ENCODE peak calls at places on chromosomes 11 and 22, in ten cellular contexts. One of them, this sample, is unnamed.
A peak's percentile ranks its signal among the peaks of the same experiment; 100 is the strongest.

GRCh38 chr11:5004429-5005274 is 10.0 kb downstream of the OR51L1 start:
- DNase-seq in endothelial cell of umbilical vein: peak; percentile 55
- DNase-seq in fibroblast of lung: peak; percentile 41
- DNase-seq in body of pancreas: peak; percentile 73
- DNase-seq in PC-3: peak; percentile 65
- DNase-seq in H1: peak; percentile 70
- DNase-seq in CD8-positive, alpha-beta T cell: no peak
- DNase-seq in A673: peak; percentile 59
- DNase-seq in cardiac muscle cell: peak; percentile 77
- DNase-seq in upper lobe of right lung: no peak
- DNase-seq in this sample: peak; percentile 59

GRCh38 chr22:27431896-27432295 is 369.7 kb downstream of the MN1 start:
- DNase-seq in endothelial cell of umbilical vein: no peak
- DNase-seq in fibroblast of lung: no peak
- DNase-seq in body of pancreas: no peak
- DNase-seq in PC-3: no peak
- DNase-seq in H1: no peak
- DNase-seq in CD8-positive, alpha-beta T cell: no peak
- DNase-seq in A673: no peak
- DNase-seq in cardiac muscle cell: no peak
- DNase-seq in upper lobe of right lung: no peak
- DNase-seq in this sample: no peak

GRCh38 chr22:25762147-25762546 is 20.2 kb downstream of the MYO18B start:
- DNase-seq in endothelial cell of umbilical vein: peak; percentile 58
- DNase-seq in fibroblast of lung: peak; percentile 34
- DNase-seq in body of pancreas: no peak
- DNase-seq in PC-3: no peak
- DNase-seq in H1: no peak
- DNase-seq in CD8-positive, alpha-beta T cell: no peak
- DNase-seq in A673: no peak
- DNase-seq in cardiac muscle cell: peak; percentile 89
- DNase-seq in upper lobe of right lung: no peak
- DNase-seq in this sample: no peak

GRCh38 chr11:2271327-2272240 is 1.2 kb upstream of the ASCL2 start:
- DNase-seq in endothelial cell of umbilical vein: no peak
- DNase-seq in fibroblast of lung: no peak
- DNase-seq in body of pancreas: no peak
- DNase-seq in PC-3: no peak
- DNase-seq in H1: peak; percentile 56
- DNase-seq in CD8-positive, alpha-beta T cell: no peak
- DNase-seq in A673: no peak
- DNase-seq in cardiac muscle cell: no peak
- DNase-seq in upper lobe of right lung: peak; percentile 64
- DNase-seq in this sample: no peak

GRCh38 chr11:17498475-17498874 is 21.8 kb upstream of the ABCC8 start:
- DNase-seq in endothelial cell of umbilical vein: no peak
- DNase-seq in fibroblast of lung: no peak
- DNase-seq in body of pancreas: no peak
- DNase-seq in PC-3: peak; percentile 29
- DNase-seq in H1: peak; percentile 52
- DNase-seq in CD8-positive, alpha-beta T cell: no peak
- DNase-seq in A673: no peak
- DNase-seq in cardiac muscle cell: peak; percentile 32
- DNase-seq in upper lobe of right lung: no peak
- DNase-seq in this sample: no peak

GRCh38 chr11:124722176-124722575 is 17.6 kb upstream of the NRGN start:
- DNase-seq in endothelial cell of umbilical vein: no peak
- DNase-seq in fibroblast of lung: no peak
- DNase-seq in body of pancreas: no peak
- DNase-seq in PC-3: no peak
- DNase-seq in H1: no peak
- DNase-seq in CD8-positive, alpha-beta T cell: no peak
- DNase-seq in A673: no peak
- DNase-seq in cardiac muscle cell: no peak
- DNase-seq in upper lobe of right lung: no peak
- DNase-seq in this sample: no peak

GRCh38 chr11:98411777-98412176 is 609.0 kb upstream of the CNTN5 start:
- DNase-seq in endothelial cell of umbilical vein: no peak
- DNase-seq in fibroblast of lung: no peak
- DNase-seq in body of pancreas: no peak
- DNase-seq in PC-3: no peak
- DNase-seq in H1: no peak
- DNase-seq in CD8-positive, alpha-beta T cell: no peak
- DNase-seq in A673: no peak
- DNase-seq in cardiac muscle cell: peak; percentile 42
- DNase-seq in upper lobe of right lung: no peak
- DNase-seq in this sample: no peak

GRCh38 chr11:27571151-27571840 is 64.7 kb upstream of the LIN7C start:
- DNase-seq in endothelial cell of umbilical vein: no peak
- DNase-seq in fibroblast of lung: peak; percentile 77
- DNase-seq in body of pancreas: no peak
- DNase-seq in PC-3: no peak
- DNase-seq in H1: no peak
- DNase-seq in CD8-positive, alpha-beta T cell: no peak
- DNase-seq in A673: no peak
- DNase-seq in cardiac muscle cell: peak; percentile 2
- DNase-seq in upper lobe of right lung: no peak
- DNase-seq in this sample: no peak

GRCh38 chr11:102115557-102115956 is 5.3 kb downstream of the YAP1 start:
- DNase-seq in endothelial cell of umbilical vein: no peak
- DNase-seq in fibroblast of lung: peak; percentile 82
- DNase-seq in body of pancreas: peak; percentile 58
- DNase-seq in PC-3: peak; percentile 81
- DNase-seq in H1: peak; percentile 41
- DNase-seq in CD8-positive, alpha-beta T cell: no peak
- DNase-seq in A673: peak; percentile 54
- DNase-seq in cardiac muscle cell: peak; percentile 54
- DNase-seq in upper lobe of right lung: no peak
- DNase-seq in this sample: peak; percentile 41

GRCh38 chr22:47445212-47445611 is 682.8 kb downstream of the TBC1D22A start:
- DNase-seq in endothelial cell of umbilical vein: no peak
- DNase-seq in fibroblast of lung: no peak
- DNase-seq in body of pancreas: no peak
- DNase-seq in PC-3: no peak
- DNase-seq in H1: no peak
- DNase-seq in CD8-positive, alpha-beta T cell: no peak
- DNase-seq in A673: no peak
- DNase-seq in cardiac muscle cell: no peak
- DNase-seq in upper lobe of right lung: no peak
- DNase-seq in this sample: no peak

GRCh38 chr22:41256898-41257260 is 16.1 kb upstream of the CHADL start:
- DNase-seq in endothelial cell of umbilical vein: peak; percentile 53
- DNase-seq in fibroblast of lung: peak; percentile 34
- DNase-seq in body of pancreas: no peak
- DNase-seq in PC-3: peak; percentile 53
- DNase-seq in H1: no peak
- DNase-seq in CD8-positive, alpha-beta T cell: no peak
- DNase-seq in A673: no peak
- DNase-seq in cardiac muscle cell: no peak
- DNase-seq in upper lobe of right lung: no peak
- DNase-seq in this sample: no peak

GRCh38 chr11:83815736-83816135 is 529.6 kb upstream of the CCDC90B start:
- DNase-seq in endothelial cell of umbilical vein: peak; percentile 9
- DNase-seq in fibroblast of lung: peak; percentile 8
- DNase-seq in body of pancreas: no peak
- DNase-seq in PC-3: no peak
- DNase-seq in H1: no peak
- DNase-seq in CD8-positive, alpha-beta T cell: no peak
- DNase-seq in A673: peak; percentile 95
- DNase-seq in cardiac muscle cell: no peak
- DNase-seq in upper lobe of right lung: no peak
- DNase-seq in this sample: no peak

GRCh38 chr11:83823461-83824025 is 537.4 kb upstream of the CCDC90B start:
- DNase-seq in endothelial cell of umbilical vein: peak; percentile 14
- DNase-seq in fibroblast of lung: peak; percentile 22
- DNase-seq in body of pancreas: no peak
- DNase-seq in PC-3: no peak
- DNase-seq in H1: no peak
- DNase-seq in CD8-positive, alpha-beta T cell: no peak
- DNase-seq in A673: peak; percentile 70
- DNase-seq in cardiac muscle cell: no peak
- DNase-seq in upper lobe of right lung: no peak
- DNase-seq in this sample: no peak

GRCh38 chr11:83818349-83818748 is 532.2 kb upstream of the CCDC90B start:
- DNase-seq in endothelial cell of umbilical vein: no peak
- DNase-seq in fibroblast of lung: peak; percentile 57
- DNase-seq in body of pancreas: no peak
- DNase-seq in PC-3: peak; percentile 75
- DNase-seq in H1: no peak
- DNase-seq in CD8-positive, alpha-beta T cell: no peak
- DNase-seq in A673: peak; percentile 32
- DNase-seq in cardiac muscle cell: no peak
- DNase-seq in upper lobe of right lung: no peak
- DNase-seq in this sample: peak; percentile 66

GRCh38 chr11:83816572-83817187 is 530.5 kb upstream of the CCDC90B start:
- DNase-seq in endothelial cell of umbilical vein: peak; percentile 29
- DNase-seq in fibroblast of lung: peak; percentile 14
- DNase-seq in body of pancreas: no peak
- DNase-seq in PC-3: peak; percentile 56
- DNase-seq in H1: no peak
- DNase-seq in CD8-positive, alpha-beta T cell: no peak
- DNase-seq in A673: peak; percentile 91
- DNase-seq in cardiac muscle cell: peak; percentile 38
- DNase-seq in upper lobe of right lung: no peak
- DNase-seq in this sample: peak; percentile 28

DNA sequence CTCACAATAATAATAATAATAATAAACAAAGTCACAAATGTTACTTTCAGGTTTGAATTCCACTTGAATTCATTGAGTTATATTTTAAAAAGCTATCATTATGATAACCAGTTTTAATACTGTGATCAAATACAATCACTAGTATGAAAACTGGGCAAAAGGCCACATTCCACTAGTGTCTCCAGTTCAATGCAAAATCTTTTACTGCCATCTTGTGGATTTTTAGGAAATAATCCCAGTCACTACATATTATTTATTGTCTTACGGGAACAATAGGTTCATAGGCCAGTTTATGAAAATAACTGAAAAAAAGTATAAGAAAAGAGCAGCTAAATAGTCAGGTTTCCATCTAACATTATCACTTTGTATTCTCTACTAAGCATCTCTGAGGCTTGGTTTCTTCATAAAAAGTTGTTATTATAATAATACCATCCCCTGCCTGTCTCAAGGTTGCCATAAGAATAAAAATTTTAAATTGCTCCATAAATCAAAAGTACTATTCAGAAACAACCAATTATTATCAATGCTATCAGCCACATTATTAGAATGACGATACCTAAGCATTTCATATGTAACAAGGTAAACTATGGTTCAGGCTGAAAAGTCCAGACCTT is 533.9 kb upstream of the CCDC90B start:
- DNase-seq in endothelial cell of umbilical vein: peak; percentile 65
- DNase-seq in fibroblast of lung: peak; percentile 62
- DNase-seq in body of pancreas: peak; percentile 59
- DNase-seq in PC-3: peak; percentile 80
- DNase-seq in H1: no peak
- DNase-seq in CD8-positive, alpha-beta T cell: no peak
- DNase-seq in A673: peak; percentile 90
- DNase-seq in cardiac muscle cell: peak; percentile 39
- DNase-seq in upper lobe of right lung: no peak
- DNase-seq in this sample: peak; percentile 69
- TF ChIP-seq CTCF in endothelial cell of umbilical vein: peak; percentile 18
- TF ChIP-seq CTCF in fibroblast of lung: peak; percentile 49
- TF ChIP-seq CTCF in body of pancreas: peak; percentile 73
- TF ChIP-seq CTCF in PC-3: peak; percentile 88
- TF ChIP-seq CTCF in H1: peak; percentile 35
- TF ChIP-seq CTCF in CD8-positive, alpha-beta T cell: peak; percentile 33
- TF ChIP-seq CTCF in A673: peak; percentile 87
- TF ChIP-seq CTCF in cardiac muscle cell: peak; percentile 47
- TF ChIP-seq CTCF in upper lobe of right lung: peak; percentile 60
- TF ChIP-seq CTCF in this sample: peak; percentile 26

DNA sequence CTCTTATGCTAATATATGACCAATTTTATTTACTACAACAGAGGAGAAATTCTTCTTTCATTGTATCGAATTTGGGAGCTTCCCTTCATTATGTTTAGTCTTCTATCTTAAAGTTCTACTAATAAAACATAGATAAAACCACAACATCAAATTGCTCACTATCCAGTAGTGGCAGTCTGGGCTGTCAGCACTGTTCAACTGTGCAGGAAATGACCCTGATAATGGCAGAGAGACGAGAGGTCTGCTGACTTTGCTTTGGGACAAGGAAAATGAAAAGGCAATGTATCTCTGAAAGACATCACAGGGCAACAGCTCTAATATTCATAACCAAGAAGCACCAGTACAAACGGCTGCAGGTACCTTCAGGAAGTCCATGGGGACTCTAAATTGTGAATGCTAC is 44.4 kb downstream of the CKAP5 start:
- DNase-seq in endothelial cell of umbilical vein: peak; percentile 6
- DNase-seq in fibroblast of lung: no peak
- DNase-seq in body of pancreas: no peak
- DNase-seq in PC-3: no peak
- DNase-seq in H1: no peak
- DNase-seq in CD8-positive, alpha-beta T cell: no peak
- DNase-seq in A673: no peak
- DNase-seq in cardiac muscle cell: no peak
- DNase-seq in upper lobe of right lung: no peak
- DNase-seq in this sample: no peak
- H3K36me3 ChIP-seq in endothelial cell of umbilical vein: peaks cover 10% of the 10 kb centered on the region
- H3K36me3 ChIP-seq in fibroblast of lung: peaks cover 3% of the 10 kb centered on the region
- H3K36me3 ChIP-seq in body of pancreas: peaks cover 12% of the 10 kb centered on the region
- H3K36me3 ChIP-seq in PC-3: peaks cover 23% of the 10 kb centered on the region
- H3K36me3 ChIP-seq in H1: peaks cover 57% of the 10 kb centered on the region
- H3K36me3 ChIP-seq in CD8-positive, alpha-beta T cell: peaks cover 2% of the 10 kb centered on the region
- H3K36me3 ChIP-seq in A673: peaks cover 95% of the 10 kb centered on the region
- H3K36me3 ChIP-seq in cardiac muscle cell: peaks cover 50% of the 10 kb centered on the region
- H3K36me3 ChIP-seq in upper lobe of right lung: peaks cover 52% of the 10 kb centered on the region
- H3K36me3 ChIP-seq in this sample: peaks cover 12% of the 10 kb centered on the region

GRCh38 chr11:395866-396265 is 1.9 kb downstream of the PKP3 start:
- DNase-seq in endothelial cell of umbilical vein: no peak
- DNase-seq in fibroblast of lung: no peak
- DNase-seq in body of pancreas: no peak
- DNase-seq in PC-3: no peak
- DNase-seq in H1: no peak
- DNase-seq in CD8-positive, alpha-beta T cell: no peak
- DNase-seq in A673: no peak
- DNase-seq in cardiac muscle cell: no peak
- DNase-seq in upper lobe of right lung: no peak
- DNase-seq in this sample: no peak
- H3K4me3 ChIP-seq in endothelial cell of umbilical vein: no peak overlapping the region
- H3K4me3 ChIP-seq in fibroblast of lung: no peak overlapping the region
- H3K4me3 ChIP-seq in body of pancreas: no peak overlapping the region
- H3K4me3 ChIP-seq in PC-3: peak overlapping the region; percentile 90
- H3K4me3 ChIP-seq in H1: no peak overlapping the region
- H3K4me3 ChIP-seq in CD8-positive, alpha-beta T cell: no peak overlapping the region
- H3K4me3 ChIP-seq in A673: no peak overlapping the region
- H3K4me3 ChIP-seq in cardiac muscle cell: no peak overlapping the region
- H3K4me3 ChIP-seq in upper lobe of right lung: no peak overlapping the region
- H3K4me3 ChIP-seq in this sample: peak overlapping the region; percentile 76

DNA sequence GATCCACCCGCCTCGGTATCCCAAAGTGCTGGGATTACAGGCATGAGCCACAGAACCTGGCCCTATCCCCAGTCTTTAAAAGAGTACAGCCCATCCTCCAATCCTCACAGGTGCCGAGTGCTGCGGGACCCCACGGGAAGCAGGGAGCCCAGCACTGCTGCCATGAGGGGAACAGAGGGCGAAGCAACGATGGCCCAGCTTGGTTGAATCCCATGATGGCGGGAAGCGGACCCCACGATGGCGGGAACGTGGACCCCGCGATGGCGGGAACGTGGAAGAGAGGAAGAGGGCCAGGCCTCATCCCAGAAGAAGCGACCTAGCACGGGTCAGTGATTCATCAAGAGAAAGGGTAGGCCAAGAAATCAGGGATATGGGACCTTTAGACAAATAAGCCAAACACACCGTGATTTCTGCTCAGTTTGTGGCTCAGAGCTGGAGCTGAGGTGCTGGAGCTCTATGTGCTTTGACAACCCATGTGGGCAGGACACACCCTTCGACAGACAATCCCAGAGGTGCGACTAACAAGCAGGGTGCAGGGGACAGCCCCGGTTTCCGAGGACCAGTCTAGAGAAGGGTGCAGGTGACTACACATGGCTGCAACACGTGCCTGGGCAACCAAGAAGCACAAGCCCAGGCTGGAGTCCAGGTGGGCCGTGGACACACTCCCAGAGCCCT is 30.9 kb downstream of the BRD1 start:
- DNase-seq in endothelial cell of umbilical vein: no peak
- DNase-seq in fibroblast of lung: no peak
- DNase-seq in body of pancreas: no peak
- DNase-seq in PC-3: no peak
- DNase-seq in H1: no peak
- DNase-seq in CD8-positive, alpha-beta T cell: no peak
- DNase-seq in A673: no peak
- DNase-seq in cardiac muscle cell: no peak
- DNase-seq in upper lobe of right lung: no peak
- DNase-seq in this sample: no peak
- TF ChIP-seq CTCF in endothelial cell of umbilical vein: no peak
- TF ChIP-seq CTCF in fibroblast of lung: no peak
- TF ChIP-seq CTCF in body of pancreas: no peak
- TF ChIP-seq CTCF in PC-3: no peak
- TF ChIP-seq CTCF in H1: no peak
- TF ChIP-seq CTCF in CD8-positive, alpha-beta T cell: no peak
- TF ChIP-seq CTCF in A673: no peak
- TF ChIP-seq CTCF in cardiac muscle cell: no peak
- TF ChIP-seq CTCF in upper lobe of right lung: no peak
- TF ChIP-seq CTCF in this sample: no peak